ENCODE peak calls at places on chromosomes 2 and 18, in five cellular contexts. Y, H, F, K and O are unnamed samples.

GRCh38 chr2:177983183-177983788 is 89.3 kb downstream of the PDE11A start:
- DNase-seq in Y (peak), H (no peak), F (peak), K (peak), O (peak)

GRCh38 chr2:165621086-165621560 is 151.6 kb downstream of the CSRNP3 start:
- DNase-seq in Y (no peak), H (no peak), F (peak), K (peak), O (peak)

GRCh38 chr2:174341301-174341994 is 6.7 kb downstream of the SP9 start:
- DNase-seq in Y (no peak), H (peak), F (peak), K (peak), O (peak)

GRCh38 chr18:69982417-69982816 is 34.7 kb upstream of the CD226 start:
- DNase-seq in Y (no peak), H (no peak), F (no peak), K (no peak), O (no peak)

GRCh38 chr2:28716265-28716865 is 35.3 kb upstream of the PPP1CB start:
- DNase-seq in Y (peak), H (peak), F (peak), K (peak), O (no peak)

GRCh38 chr18:4130734-4131719 is 324.1 kb downstream of the DLGAP1 start:
- DNase-seq in Y (no peak), H (no peak), F (no peak), K (peak), O (peak)

GRCh38 chr2:200383380-200384110 is 77.1 kb downstream of the SPATS2L start:
- DNase-seq in Y (no peak), H (no peak), F (peak), K (no peak), O (peak)

GRCh38 chr2:15306706-15307105 is 254.4 kb downstream of the NBAS start:
- DNase-seq in Y (no peak), H (no peak), F (no peak), K (no peak), O (no peak)

GRCh38 chr2:196307775-196308174 is 136.4 kb upstream of the STK17B start:
- DNase-seq in Y (no peak), H (no peak), F (no peak), K (peak), O (no peak)

GRCh38 chr2:151967829-151968722 is 130.8 kb downstream of the CACNB4 start:
- DNase-seq in Y (no peak), H (no peak), F (no peak), K (peak), O (no peak)

GRCh38 chr2:102717308-102718018 is 44.4 kb upstream of the TMEM182 start:
- DNase-seq in Y (no peak), H (no peak), F (peak), K (no peak), O (no peak)

GRCh38 chr2:32931945-32932709 is 14.6 kb upstream of the LTBP1 start:
- DNase-seq in Y (no peak), H (no peak), F (peak), K (peak), O (peak)

GRCh38 chr2:41966920-41967319 is 80.9 kb upstream of the PKDCC start:
- DNase-seq in Y (no peak), H (peak), F (no peak), K (no peak), O (no peak)

GRCh38 chr2:31688282-31688681 is 107.5 kb upstream of the SRD5A2 start:
- DNase-seq in Y (no peak), H (no peak), F (no peak), K (no peak), O (peak)

GRCh38 chr2:46365913-46366674 is 68.9 kb downstream of the EPAS1 start:
- DNase-seq in Y (peak), H (no peak), F (peak), K (peak), O (no peak)

GRCh38 chr18:24322594-24323136 is 75.0 kb downstream of the OSBPL1A start:
- DNase-seq in Y (no peak), H (no peak), F (peak), K (no peak), O (no peak)

GRCh38 chr2:26017464-26018183 is 16.3 kb upstream of the RAB10 start:
- DNase-seq in Y (no peak), H (no peak), F (no peak), K (no peak), O (no peak)

GRCh38 chr2:217075225-217075802 is 215.4 kb upstream of the TNP1 start:
- DNase-seq in Y (no peak), H (no peak), F (no peak), K (no peak), O (no peak)

GRCh38 chr2:164739966-164740365 is 101.7 kb downstream of the COBLL1 start:
- DNase-seq in Y (no peak), H (no peak), F (peak), K (no peak), O (no peak)

GRCh38 chr2:177489719-177490301 is 97.2 kb downstream of the AGPS start:
- DNase-seq in Y (peak), H (no peak), F (peak), K (peak), O (peak)

GRCh38 chr2:7646661-7647060 is 729.4 kb downstream of the RNF144A start:
- DNase-seq in Y (no peak), H (no peak), F (no peak), K (no peak), O (no peak)

GRCh38 chr2:23533014-23533730 is 148.2 kb downstream of the KLHL29 start:
- DNase-seq in Y (no peak), H (no peak), F (no peak), K (peak), O (no peak)

GRCh38 chr2:105117565-105117964 is 79.7 kb downstream of the MRPS9 start:
- DNase-seq in Y (no peak), H (no peak), F (no peak), K (no peak), O (no peak)

GRCh38 chr18:77251730-77252050 is 2.0 kb downstream of the GALR1 start:
- DNase-seq in Y (no peak), H (no peak), F (no peak), K (no peak), O (no peak)

GRCh38 chr2:1487758-1488715 is 74.8 kb downstream of the TPO start:
- DNase-seq in Y (no peak), H (no peak), F (no peak), K (peak), O (no peak)

GRCh38 chr2:147211484-147211883 is 633.3 kb upstream of the ACVR2A start:
- DNase-seq in Y (no peak), H (no peak), F (no peak), K (no peak), O (no peak)

GRCh38 chr18:75524852-75525251 is 97.3 kb upstream of the SMIM21 start:
- DNase-seq in Y (no peak), H (no peak), F (no peak), K (no peak), O (no peak)

GRCh38 chr2:65420712-65421431 is 11.5 kb downstream of the SPRED2 start:
- DNase-seq in Y (peak), H (no peak), F (peak), K (peak), O (peak)

GRCh38 chr18:59008302-59008974 is 131.2 kb upstream of the SEC11C start:
- DNase-seq in Y (peak), H (no peak), F (peak), K (no peak), O (no peak)

GRCh38 chr2:132623096-132623839 is 46.7 kb downstream of the LYPD1 start:
- DNase-seq in Y (no peak), H (no peak), F (peak), K (no peak), O (no peak)

GRCh38 chr18:55018602-55019001 is 59.3 kb upstream of the CCDC68 start:
- DNase-seq in Y (no peak), H (no peak), F (peak), K (no peak), O (no peak)

GRCh38 chr2:45330617-45331016 is 280.4 kb downstream of the SRBD1 start:
- DNase-seq in Y (no peak), H (no peak), F (no peak), K (peak), O (no peak)

GRCh38 chr2:1887915-1888314 is 143.6 kb upstream of the PXDN start:
- DNase-seq in Y (peak), H (no peak), F (no peak), K (peak), O (no peak)

GRCh38 chr2:10990561-10991111 is 78.9 kb downstream of the KCNF1 start:
- DNase-seq in Y (no peak), H (no peak), F (no peak), K (no peak), O (no peak)

GRCh38 chr2:135093192-135093591 is 41.1 kb downstream of the RAB3GAP1 start:
- DNase-seq in Y (no peak), H (no peak), F (no peak), K (no peak), O (no peak)

GRCh38 chr2:203533696-203534471 is 1.2 kb downstream of the RAPH1 start:
- DNase-seq in Y (peak), H (no peak), F (peak), K (peak), O (peak)

GRCh38 chr2:142422769-142423168 is 292.0 kb upstream of the LRP1B start:
- DNase-seq in Y (no peak), H (no peak), F (no peak), K (no peak), O (no peak)

GRCh38 chr2:10196948-10197717 is 74.6 kb downstream of the RRM2 start:
- DNase-seq in Y (no peak), H (no peak), F (no peak), K (no peak), O (no peak)

GRCh38 chr2:99879481-99879880 is 262.9 kb downstream of the AFF3 start:
- DNase-seq in Y (no peak), H (no peak), F (peak), K (no peak), O (no peak)

GRCh38 chr2:181396575-181397062 is 60.6 kb upstream of the ITGA4 start:
- DNase-seq in Y (no peak), H (no peak), F (peak), K (peak), O (no peak)